ENCODE peak calls at places on chromosome 12, in ten cellular contexts. X is lung, Z is thyroid gland, A is HCT116, E is heart right ventricle, L is heart left ventricle, I is astrocyte, C is endothelial cell of umbilical vein, S is GM06990, O is adrenal gland. H is an unnamed sample. For H3K36me3 and H3K27me3, the result is how much of the 10 kb centered on the place peaks cover.

GRCh38 chr12:57657744-57658143 is 24.7 kb upstream of the B4GALNT1 start:
- DNase-seq in X (peak), Z (peak), A (no peak), E (no peak), L (no peak), I (no peak), C (no peak), S (no peak), O (peak), H (no peak)

GRCh38 chr12:105561981-105562726 is 231.7 kb downstream of the C12orf75 start:
- DNase-seq in X (peak), Z (no peak), A (peak), E (peak), L (peak), I (peak), C (peak), S (no peak), O (peak), H (peak)

GRCh38 chr12:100699209-100699608 is 95.4 kb upstream of the ANO4 start:
- DNase-seq in X (no peak), Z (no peak), A (no peak), E (no peak), L (no peak), I (no peak), C (no peak), S (no peak), O (no peak), H (no peak)

GRCh38 chr12:50790081-50790480 is 26.2 kb downstream of the ATF1 start:
- DNase-seq in X (no peak), Z (no peak), A (no peak), E (no peak), L (no peak), I (no peak), C (no peak), S (no peak), O (no peak), H (no peak)

GRCh38 chr12:18462437-18462836 is 201.1 kb downstream of the PIK3C2G start:
- DNase-seq in X (no peak), Z (peak), A (no peak), E (no peak), L (no peak), I (peak), C (peak), S (no peak), O (no peak), H (peak)

GRCh38 chr12:76242813-76243540 is 105.2 kb downstream of the BBS10 start:
- DNase-seq in X (no peak), Z (no peak), A (no peak), E (no peak), L (no peak), I (peak), C (no peak), S (no peak), O (no peak), H (peak)

GRCh38 chr12:74171478-74171909 is 366.1 kb upstream of the ATXN7L3B start:
- DNase-seq in X (no peak), Z (no peak), A (no peak), E (no peak), L (no peak), I (no peak), C (no peak), S (no peak), O (no peak), H (no peak)

GRCh38 chr12:4871514-4871913 is 38.2 kb upstream of the KCNA1 start:
- DNase-seq in X (no peak), Z (no peak), A (no peak), E (no peak), L (no peak), I (no peak), C (no peak), S (no peak), O (no peak), H (no peak)

DNA sequence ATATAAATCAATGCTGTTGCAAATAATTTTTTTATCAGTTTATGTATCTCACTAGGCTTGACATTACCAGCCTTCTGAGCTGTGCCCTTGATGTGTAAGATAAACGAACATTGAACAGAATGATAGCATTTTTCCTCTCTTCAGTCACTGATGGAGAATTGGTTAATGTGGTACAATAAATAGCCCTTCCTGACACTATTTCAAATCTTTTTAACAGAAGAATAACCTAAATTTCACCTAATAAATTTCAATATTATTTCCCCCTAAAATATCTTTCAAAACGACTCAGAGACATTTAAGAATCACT is 2.2 kb upstream of the ATP2B1 start:
- DNase-seq in X (no peak), Z (no peak), A (no peak), E (no peak), L (no peak), I (no peak), C (peak), S (no peak), O (no peak), H (no peak)
- H3K4me3 ChIP-seq in X (no peak), Z (no peak), A (peak), E (peak), L (no peak), I (peak), C (no peak), S (peak), O (no peak), H (no peak)

GRCh38 chr12:125089083-125089482 is 23.8 kb downstream of the AACS start:
- DNase-seq in X (no peak), Z (no peak), A (no peak), E (no peak), L (no peak), I (no peak), C (no peak), S (no peak), O (no peak), H (no peak)
- H3K36me3 ChIP-seq in X (under half), Z (under half), A (under half), E (under half), L (under half), I (under half), C (under half), S (under half), O (under half), H (under half)

GRCh38 chr12:49089831-49090773 is 4.5 kb downstream of the DHH start:
- DNase-seq in X (no peak), Z (peak), A (no peak), E (peak), L (peak), I (peak), C (peak), S (peak), O (peak), H (peak)
- H3K27me3 ChIP-seq in X (under half), Z (under half), A (under half), E (half or more), L (half or more), I (half or more), C (under half), S (under half), O (under half), H (under half)

GRCh38 chr12:53050426-53051057 is 677 bp downstream of the TNS2 start:
- DNase-seq in X (peak), Z (no peak), A (no peak), E (no peak), L (no peak), I (no peak), C (peak), S (no peak), O (no peak), H (no peak)
- H3K4me3 ChIP-seq in X (peak), Z (peak), A (peak), E (peak), L (peak), I (peak), C (peak), S (no peak), O (no peak), H (peak)